ENCODE peak calls at places on chromosome 20, in six cellular contexts. K, Y, S, B, L and H are unnamed samples.
A peak's percentile ranks its signal among the peaks of the same experiment; 100 is the strongest.

GRCh38 chr20:49510562-49511117 is 28.2 kb upstream of the KCNB1 start:
- DNase-seq in K (peak; percentile 87), Y (no peak), B (peak; percentile 68), S (peak; percentile 90), L (no peak), H (no peak)

GRCh38 chr20:62734881-62735280 is 26.2 kb downstream of the NTSR1 start:
- DNase-seq in B (peak; percentile 16), K (no peak), L (no peak), S (no peak), Y (no peak), H (no peak)

GRCh38 chr20:21387528-21387927 is 9.8 kb downstream of the NKX2-4 start:
- DNase-seq in L (no peak), B (no peak), K (no peak), S (no peak), Y (no peak), H (peak; percentile 33)

GRCh38 chr20:23231561-23232218 is 118.9 kb upstream of the NXT1 start:
- DNase-seq in L (no peak), K (no peak), Y (no peak), S (peak; percentile 64), B (no peak), H (no peak)

GRCh38 chr20:57656821-57657536 is 36.8 kb upstream of the ZBP1 start:
- DNase-seq in B (no peak), K (no peak), L (no peak), Y (no peak), S (no peak), H (no peak)

GRCh38 chr20:52349806-52350205 is 158.2 kb upstream of the ZFP64 start:
- DNase-seq in K (no peak), L (no peak), B (peak; percentile 19), S (no peak), Y (no peak), H (no peak)

GRCh38 chr20:44187763-44188709 is 1.0 kb upstream of the JPH2 start:
- DNase-seq in K (peak; percentile 73), S (no peak), L (no peak), B (no peak), Y (no peak), H (no peak)

GRCh38 chr20:821083-822065 is 12.1 kb upstream of the FAM110A start:
- DNase-seq in S (no peak), K (no peak), B (no peak), L (no peak), Y (no peak), H (no peak)

GRCh38 chr20:25281541-25281991 is 33.7 kb downstream of the PYGB start:
- DNase-seq in S (no peak), Y (no peak), B (peak; percentile 18), K (no peak), L (peak; percentile 62), H (no peak)

GRCh38 chr20:845226-845868 is 11.8 kb downstream of the FAM110A start:
- DNase-seq in B (no peak), S (no peak), L (no peak), K (no peak), Y (peak; percentile 36), H (no peak)

GRCh38 chr20:53408728-53409157 is 184.9 kb downstream of the ZNF217 start:
- DNase-seq in Y (no peak), K (peak; percentile 3), S (peak; percentile 2), B (no peak), L (no peak), H (no peak)

GRCh38 chr20:46545077-46545826 is 5.2 kb downstream of the OCSTAMP start:
- DNase-seq in Y (peak; percentile 79), K (no peak), L (peak; percentile 60), S (peak; percentile 21), B (no peak), H (no peak)

GRCh38 chr20:50852085-50852484 is 57.2 kb downstream of the BCAS4 start:
- DNase-seq in Y (no peak), L (no peak), S (no peak), B (no peak), K (no peak), H (no peak)

GRCh38 chr20:11447371-11448100 is 470.2 kb upstream of the BTBD3 start:
- DNase-seq in Y (no peak), B (no peak), K (no peak), S (peak; percentile 10), L (no peak), H (no peak)

GRCh38 chr20:36542019-36542488 is 735 bp downstream of the MYL9 start:
- DNase-seq in L (no peak), S (peak; percentile 64), Y (no peak), K (peak; percentile 48), B (peak; percentile 63), H (no peak)

GRCh38 chr20:18431206-18431605 is 35.6 kb downstream of the DZANK1 start:
- DNase-seq in L (no peak), S (no peak), B (no peak), K (no peak), Y (no peak), H (no peak)

GRCh38 chr20:43721429-43722152 is 5.2 kb downstream of the GTSF1L start:
- DNase-seq in Y (no peak), B (no peak), S (no peak), K (no peak), L (no peak), H (no peak)

GRCh38 chr20:37526839-37527637 is 638 bp downstream of the BLCAP start:
- DNase-seq in L (peak; percentile 38), S (peak; percentile 40), K (no peak), B (no peak), Y (no peak), H (no peak)

GRCh38 chr20:5024982-5025381 is 23.7 kb upstream of the SLC23A2 start:
- DNase-seq in K (no peak), L (no peak), Y (no peak), S (no peak), B (no peak), H (no peak)

GRCh38 chr20:31566658-31567379 is 38.3 kb upstream of the ID1 start:
- DNase-seq in L (no peak), B (no peak), Y (no peak), S (no peak), K (no peak), H (no peak)

GRCh38 chr20:42435230-42435629 is 754.5 kb downstream of the PTPRT start:
- DNase-seq in Y (no peak), L (peak; percentile 21), S (no peak), B (no peak), K (no peak), H (no peak)

GRCh38 chr20:9081423-9081966 is 12.6 kb downstream of the PLCB4 start:
- DNase-seq in S (no peak), Y (no peak), K (peak; percentile 52), L (no peak), B (no peak), H (no peak)